ENCODE peak calls at places on chromosome 5, in five cellular contexts. F is prostate gland; P is right atrium auricular region; U is heart right ventricle; J is naive thymus-derived CD4-positive, alpha-beta T cell. A is an unnamed sample.

GRCh38 chr5:78560456-78560855 is 88.1 kb downstream of the LHFPL2 start:
- DNase-seq in F (no peak), P (no peak), U (no peak), J (no peak), A (no peak)

GRCh38 chr5:37837101-37838032 is 2.5 kb downstream of the GDNF start:
- DNase-seq in F (peak; percentile 51), P (peak; percentile 85), U (peak; percentile 60), J (peak; percentile 7), A (peak; percentile 83)

GRCh38 chr5:104498281-104498680 is 935.7 kb upstream of the NUDT12 start:
- DNase-seq in F (no peak), P (no peak), U (no peak), J (no peak), A (no peak)

GRCh38 chr5:56594821-56595220 is 220.5 kb upstream of the MAP3K1 start:
- DNase-seq in F (no peak), P (no peak), U (no peak), J (no peak), A (no peak)

GRCh38 chr5:50889790-50890189 is 223.4 kb downstream of the PARP8 start:
- DNase-seq in F (no peak), P (no peak), U (no peak), J (no peak), A (no peak)

GRCh38 chr5:136236479-136237083 is 43.6 kb upstream of the SMIM32 start:
- DNase-seq in F (no peak), P (no peak), U (no peak), J (no peak), A (no peak)

GRCh38 chr5:68037541-68037940 is 178.0 kb upstream of the PIK3R1 start:
- DNase-seq in F (no peak), P (no peak), U (no peak), J (no peak), A (no peak)

GRCh38 chr5:130643321-130643720 is 521.7 kb downstream of the HINT1 start:
- DNase-seq in F (no peak), P (no peak), U (no peak), J (no peak), A (no peak)

GRCh38 chr5:116441223-116441622 is 133.4 kb downstream of the SEMA6A start:
- DNase-seq in F (no peak), P (no peak), U (no peak), J (no peak), A (no peak)

GRCh38 chr5:177982072-177982727 is 13.8 kb downstream of the PROP1 start:
- DNase-seq in F (no peak), P (no peak), U (no peak), J (no peak), A (no peak)

GRCh38 chr5:157275403-157275802 is 9.5 kb downstream of the CYFIP2 start:
- DNase-seq in F (no peak), P (no peak), U (no peak), J (no peak), A (no peak)

GRCh38 chr5:61397238-61397637 is 65.2 kb downstream of the ZSWIM6 start:
- DNase-seq in F (no peak), P (no peak), U (no peak), J (no peak), A (no peak)

GRCh38 chr5:136066705-136067271 is 38.0 kb downstream of the TGFBI start:
- DNase-seq in F (no peak), P (peak; percentile 59), U (peak; percentile 57), J (no peak), A (peak; percentile 28)

GRCh38 chr5:75512383-75513074 is 838 bp downstream of the POLK start:
- DNase-seq in F (no peak), P (no peak), U (no peak), J (no peak), A (peak; percentile 27)

GRCh38 chr5:135493406-135494180 is 41.4 kb upstream of the TIFAB start:
- DNase-seq in F (peak; percentile 30), P (peak; percentile 57), U (no peak), J (no peak), A (no peak)

GRCh38 chr5:143023447-143024096 is 253.4 kb downstream of the ARHGAP26 start:
- DNase-seq in F (peak; percentile 27), P (no peak), U (peak; percentile 74), J (no peak), A (peak; percentile 28)

GRCh38 chr5:179792612-179793469 is 945 bp upstream of the LTC4S start:
- DNase-seq in F (no peak), P (no peak), U (no peak), J (no peak), A (peak; percentile 43)

GRCh38 chr5:74318985-74319563 is 321.5 kb downstream of the ENC1 start:
- DNase-seq in F (no peak), P (no peak), U (no peak), J (no peak), A (no peak)

GRCh38 chr5:55225346-55225745 is 1.8 kb downstream of the MCIDAS start:
- DNase-seq in F (no peak), P (no peak), U (no peak), J (no peak), A (no peak)

GRCh38 chr5:101306391-101307137 is 403.5 kb upstream of the ST8SIA4 start:
- DNase-seq in F (no peak), P (no peak), U (no peak), J (no peak), A (no peak)

GRCh38 chr5:172435362-172436077 is 18.8 kb downstream of the SH3PXD2B start:
- DNase-seq in F (no peak), P (no peak), U (no peak), J (no peak), A (peak; percentile 22)

GRCh38 chr5:114658179-114658578 is 296.3 kb downstream of the KCNN2 start:
- DNase-seq in F (no peak), P (no peak), U (no peak), J (no peak), A (no peak)

DNA sequence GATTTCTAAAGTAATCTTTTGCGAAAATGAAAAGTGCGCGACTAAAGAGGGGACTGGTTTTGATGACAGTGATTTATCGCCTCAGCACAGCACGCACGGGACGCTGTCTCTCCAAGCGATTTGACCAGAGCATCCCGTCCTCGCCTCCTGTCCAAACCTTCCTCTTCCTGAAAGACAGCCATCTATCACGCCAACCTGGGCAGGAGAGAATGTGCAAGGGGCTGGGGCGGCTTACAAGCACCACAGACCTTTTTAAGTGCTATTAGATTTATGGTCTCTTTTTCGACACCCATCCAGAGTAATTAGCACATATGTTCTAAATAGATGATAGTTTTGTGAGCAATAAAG is 7.4 kb downstream of the NR2F1-AS1 start:
- DNase-seq in F (no peak), P (no peak), U (no peak), J (no peak), A (no peak)
- H3K27me3 ChIP-seq in F (peaks cover 16% of the 10 kb centered on the region), P (no peaks in the 10 kb centered on the region), U (peaks cover 97% of the 10 kb centered on the region), J (peaks cover 15% of the 10 kb centered on the region), A (no peaks in the 10 kb centered on the region)

DNA sequence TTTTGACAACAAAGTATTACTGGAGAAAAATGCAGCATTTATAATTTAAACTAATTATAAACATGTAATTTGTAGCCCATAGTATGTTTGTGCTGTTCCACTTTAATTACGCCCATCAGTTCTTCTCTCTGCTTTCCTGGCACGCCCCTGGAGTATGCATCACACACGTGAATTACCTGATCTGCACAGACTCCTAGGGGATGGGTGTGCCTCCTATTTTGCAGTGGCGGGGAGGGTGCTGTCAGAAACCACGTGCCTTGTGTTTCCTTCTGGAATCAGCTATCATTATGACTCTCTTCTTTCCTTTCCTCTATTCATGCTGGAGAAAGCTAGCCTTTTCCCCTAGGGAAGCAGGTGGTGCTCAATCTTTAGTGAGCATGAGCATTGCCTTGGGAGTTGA is 43.3 kb downstream of the RPS23 start:
- DNase-seq in F (no peak), P (no peak), U (no peak), J (no peak), A (no peak)
- H3K27ac ChIP-seq in F (no peak overlapping the region), P (no peak overlapping the region), U (no peak overlapping the region), J (no peak overlapping the region), A (no peak overlapping the region)

GRCh38 chr5:181164076-181164952 is 16.9 kb downstream of the OR2V2 start:
- DNase-seq in F (no peak), P (no peak), U (no peak), J (no peak), A (no peak)

GRCh38 chr5:181168595-181169118 is 21.3 kb downstream of the OR2V2 start:
- DNase-seq in F (no peak), P (no peak), U (no peak), J (no peak), A (no peak)

GRCh38 chr5:181170237-181170830 is 22.9 kb downstream of the OR2V2 start:
- DNase-seq in F (no peak), P (no peak), U (no peak), J (no peak), A (no peak)

GRCh38 chr5:181167814-181168488 is 20.6 kb downstream of the OR2V2 start:
- DNase-seq in F (no peak), P (no peak), U (no peak), J (no peak), A (no peak)

GRCh38 chr5:181166812-181167733 is 19.7 kb downstream of the OR2V2 start:
- DNase-seq in F (no peak), P (no peak), U (no peak), J (no peak), A (no peak)
- H3K4me3 ChIP-seq in F (no peak overlapping the region), P (no peak overlapping the region), U (no peak overlapping the region), J (no peak overlapping the region), A (no peak overlapping the region)

DNA sequence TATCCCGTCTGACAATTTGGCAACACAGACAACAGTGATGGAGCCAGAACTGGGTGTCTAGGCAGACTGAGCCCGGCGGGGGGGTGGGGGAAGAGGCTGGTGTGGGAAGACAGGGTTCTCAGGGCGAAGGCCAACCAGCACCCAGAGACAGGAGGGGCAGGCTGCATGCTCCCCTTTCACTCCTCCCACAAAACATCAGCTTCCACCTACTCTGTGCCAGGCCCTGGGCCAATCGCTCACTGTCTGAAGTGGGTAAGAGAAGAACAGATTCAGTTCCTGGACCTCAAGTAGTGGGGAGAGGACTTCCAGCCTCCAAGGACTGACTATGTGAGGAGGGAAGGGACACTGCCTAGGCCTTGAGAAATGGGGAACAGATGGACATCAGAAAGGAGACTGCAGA is 2.8 kb downstream of the SNCB start:
- DNase-seq in F (no peak), P (no peak), U (no peak), J (no peak), A (no peak)
- H3K27me3 ChIP-seq in F (peaks cover 20% of the 10 kb centered on the region), P (peaks cover 20% of the 10 kb centered on the region), U (peaks cover 77% of the 10 kb centered on the region), J (peaks cover 4% of the 10 kb centered on the region), A (no peaks in the 10 kb centered on the region)

DNA sequence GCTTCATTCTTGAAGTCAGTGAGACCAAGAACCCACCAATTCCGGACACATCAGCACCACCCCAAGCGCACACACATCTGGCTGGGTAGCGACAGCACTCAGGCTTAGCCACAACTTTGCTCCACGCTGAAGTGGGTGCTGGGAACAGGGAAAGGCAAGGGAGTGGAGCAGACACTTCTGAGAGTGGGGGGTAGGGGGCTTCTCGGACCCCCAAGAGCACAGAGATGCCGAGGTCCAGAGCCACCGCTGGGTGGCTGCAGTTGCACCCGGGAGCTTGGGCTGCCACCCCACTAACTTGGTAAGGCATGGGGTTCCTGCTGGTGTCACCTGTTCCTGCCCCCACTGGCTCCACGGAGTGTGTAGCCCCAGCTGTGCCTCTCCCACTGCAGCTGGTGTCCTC is 225.3 kb upstream of the RIOK2 start:
- DNase-seq in F (no peak), P (no peak), U (no peak), J (no peak), A (no peak)
- H3K27ac ChIP-seq in F (no peak overlapping the region), P (no peak overlapping the region), U (no peak overlapping the region), J (no peak overlapping the region), A (no peak overlapping the region)

DNA sequence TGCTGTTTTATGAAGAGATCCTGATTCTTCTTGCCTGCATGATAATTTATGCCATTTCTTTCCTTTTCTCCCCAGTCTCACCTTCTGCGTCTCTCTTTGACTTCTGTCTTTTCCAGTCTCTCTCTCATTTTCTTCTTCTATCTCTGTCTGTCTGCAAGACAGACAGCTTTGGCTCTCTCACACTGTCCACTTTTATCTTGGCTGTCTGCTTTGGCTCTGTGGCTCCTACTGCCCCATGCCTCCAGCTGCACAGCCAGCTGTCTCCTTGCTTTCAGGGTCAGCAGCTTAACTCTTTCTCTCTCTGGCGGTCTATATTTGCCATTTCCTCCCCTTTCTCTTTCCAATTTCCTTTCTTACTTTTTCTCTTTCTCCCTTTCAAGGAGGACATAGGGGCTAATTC is 971.1 kb upstream of the COX7C start:
- DNase-seq in F (no peak), P (no peak), U (no peak), J (no peak), A (no peak)
- H3K4me3 ChIP-seq in F (no peak overlapping the region), P (no peak overlapping the region), U (no peak overlapping the region), J (no peak overlapping the region), A (no peak overlapping the region)

A was measured in ovary.